ENCODE peak calls at places on chromosome 9, in nine cellular contexts. J is activated CD4-positive, alpha-beta T cell treated with anti-CD3 and anti-CD28 coated beads, Interleukin-2, amount 50 U/mL, for 4 hours; C is LNCaP clone FGC; V is T-helper 2 cell treated with Interferon-gamma antibody and Interleukin-4, amounts not matched to agents 5 μg/mL and 100 μg/mL, for 36 hours; U is activated effector memory CD4-positive, alpha-beta T cell treated with anti-CD3 and anti-CD28 coated beads, Interleukin-2, amount 50 U/mL, for 16 hours; F is type B pancreatic cell; M is dorsolateral prefrontal cortex; S is activated naive CD4-positive, alpha-beta T cell treated with anti-CD3 and anti-CD28 coated beads for 36 hours; G is keratinocyte. N is an unnamed sample.

GRCh38 chr9:138085568-138085967 is 208.0 kb downstream of the CACNA1B start:
- DNase-seq in J (no peak), C (no peak), V (no peak), U (no peak), F (no peak), M (no peak), S (no peak), G (no peak), N (no peak)

GRCh38 chr9:82419827-82420486 is 431.4 kb downstream of the SPATA31D1 start:
- DNase-seq in J (no peak), C (peak; percentile 73), V (no peak), U (no peak), F (no peak), M (no peak), S (no peak), G (no peak), N (no peak)

GRCh38 chr9:96087669-96088299 is 212.3 kb downstream of the ERCC6L2 start:
- DNase-seq in J (no peak), C (peak; percentile 23), V (no peak), U (peak; percentile 24), F (no peak), M (no peak), S (no peak), G (no peak), N (no peak)

GRCh38 chr9:108270041-108270440 is 585.7 kb downstream of the ACTL7B start:
- DNase-seq in J (no peak), C (no peak), V (no peak), U (no peak), F (no peak), M (no peak), S (no peak), G (no peak), N (no peak)

GRCh38 chr9:71984388-71985069 is 73.1 kb downstream of the C9orf85 start:
- DNase-seq in J (no peak), C (no peak), V (no peak), U (no peak), F (no peak), M (no peak), S (no peak), G (no peak), N (no peak)

GRCh38 chr9:107389617-107390071 is 99.9 kb downstream of the KLF4 start:
- DNase-seq in J (no peak), C (peak; percentile 80), V (no peak), U (no peak), F (no peak), M (no peak), S (no peak), G (peak; percentile 36), N (no peak)

GRCh38 chr9:133880851-133881634 is 111.1 kb downstream of the VAV2 start:
- DNase-seq in J (no peak), C (peak; percentile 40), V (no peak), U (no peak), F (no peak), M (no peak), S (no peak), G (peak; percentile 95), N (no peak)

GRCh38 chr9:133715866-133716563 is 22.1 kb downstream of the SARDH start:
- DNase-seq in J (peak; percentile 38), C (no peak), V (no peak), U (peak; percentile 63), F (no peak), M (no peak), S (peak; percentile 54), G (no peak), N (peak; percentile 82)

GRCh38 chr9:134678206-134678605 is 36.6 kb downstream of the COL5A1 start:
- DNase-seq in J (no peak), C (no peak), V (no peak), U (no peak), F (no peak), M (no peak), S (no peak), G (no peak), N (peak; percentile 75)

GRCh38 chr9:83041771-83042170 is 21.2 kb downstream of the RASEF start:
- DNase-seq in J (no peak), C (peak; percentile 91), V (no peak), U (no peak), F (no peak), M (no peak), S (no peak), G (no peak), N (no peak)

GRCh38 chr9:80954521-80954920 is 734.8 kb downstream of the TLE1 start:
- DNase-seq in J (no peak), C (peak; percentile 2), V (no peak), U (no peak), F (no peak), M (no peak), S (no peak), G (no peak), N (no peak)

GRCh38 chr9:34958411-34958982 is 412 bp downstream of the PHF24 start:
- DNase-seq in J (no peak), C (no peak), V (no peak), U (no peak), F (no peak), M (no peak), S (no peak), G (no peak), N (no peak)

GRCh38 chr9:131809941-131810344 is 70.1 kb upstream of the RAPGEF1 start:
- DNase-seq in J (no peak), C (peak; percentile 78), V (no peak), U (no peak), F (no peak), M (no peak), S (no peak), G (no peak), N (no peak)

GRCh38 chr9:38178282-38178681 is 109.3 kb upstream of the SHB start:
- DNase-seq in J (no peak), C (peak; percentile 81), V (no peak), U (no peak), F (no peak), M (no peak), S (no peak), G (no peak), N (no peak)

GRCh38 chr9:129287595-129288305 is 109.7 kb upstream of the IER5L start:
- DNase-seq in J (no peak), C (no peak), V (no peak), U (peak; percentile 42), F (peak; percentile 59), M (peak; percentile 26), S (no peak), G (no peak), N (peak; percentile 64)